ENCODE peak calls at places on chromosomes 4 and X, in eight cellular contexts. One of them, this sample, is unnamed.

GRCh38 chr4:185290656-185291055 is 81.3 kb downstream of the SNX25 start:
- DNase-seq in HCT116: no peak
- DNase-seq in NCI-H1417: no peak
- DNase-seq in DMS79: no peak
- DNase-seq in NAMALWA: no peak
- DNase-seq in mesendoderm: no peak
- DNase-seq in mucosa of gallbladder: no peak
- DNase-seq in uterus: no peak
- DNase-seq in this sample: no peak

GRCh38 chrX:52988985-52989917 is 30.9 kb upstream of the FAM156A start:
- DNase-seq in HCT116: no peak
- DNase-seq in NCI-H1417: no peak
- DNase-seq in DMS79: no peak
- DNase-seq in NAMALWA: no peak
- DNase-seq in mesendoderm: no peak
- DNase-seq in mucosa of gallbladder: no peak
- DNase-seq in uterus: no peak
- DNase-seq in this sample: no peak

GRCh38 chrX:150683536-150684146 is 9.6 kb upstream of the MTMR1 start:
- DNase-seq in HCT116: peak; percentile 12
- DNase-seq in NCI-H1417: peak; percentile 56
- DNase-seq in DMS79: no peak
- DNase-seq in NAMALWA: peak; percentile 72
- DNase-seq in mesendoderm: peak; percentile 63
- DNase-seq in mucosa of gallbladder: no peak
- DNase-seq in uterus: no peak
- DNase-seq in this sample: peak; percentile 27

GRCh38 chr4:23539969-23540368 is 349.9 kb downstream of the PPARGC1A start:
- DNase-seq in HCT116: no peak
- DNase-seq in NCI-H1417: no peak
- DNase-seq in DMS79: no peak
- DNase-seq in NAMALWA: no peak
- DNase-seq in mesendoderm: no peak
- DNase-seq in mucosa of gallbladder: no peak
- DNase-seq in uterus: no peak
- DNase-seq in this sample: no peak

GRCh38 chr4:78949735-78950134 is 10.5 kb upstream of the PAQR3 start:
- DNase-seq in HCT116: no peak
- DNase-seq in NCI-H1417: no peak
- DNase-seq in DMS79: no peak
- DNase-seq in NAMALWA: no peak
- DNase-seq in mesendoderm: no peak
- DNase-seq in mucosa of gallbladder: no peak
- DNase-seq in uterus: no peak
- DNase-seq in this sample: no peak

GRCh38 chr4:16516796-16517413 is 290.6 kb upstream of the TAPT1 start:
- DNase-seq in HCT116: no peak
- DNase-seq in NCI-H1417: peak; percentile 25
- DNase-seq in DMS79: no peak
- DNase-seq in NAMALWA: peak; percentile 74
- DNase-seq in mesendoderm: peak; percentile 69
- DNase-seq in mucosa of gallbladder: peak; percentile 61
- DNase-seq in uterus: peak; percentile 78
- DNase-seq in this sample: peak; percentile 47

GRCh38 chr4:128168701-128169100 is 107.6 kb downstream of the LARP1B start:
- DNase-seq in HCT116: no peak
- DNase-seq in NCI-H1417: no peak
- DNase-seq in DMS79: no peak
- DNase-seq in NAMALWA: no peak
- DNase-seq in mesendoderm: no peak
- DNase-seq in mucosa of gallbladder: no peak
- DNase-seq in uterus: no peak
- DNase-seq in this sample: no peak

GRCh38 chr4:156322592-156322991 is 368.9 kb upstream of the CTSO start:
- DNase-seq in HCT116: peak; percentile 4
- DNase-seq in NCI-H1417: no peak
- DNase-seq in DMS79: no peak
- DNase-seq in NAMALWA: no peak
- DNase-seq in mesendoderm: peak; percentile 8
- DNase-seq in mucosa of gallbladder: no peak
- DNase-seq in uterus: no peak
- DNase-seq in this sample: no peak

GRCh38 chr4:128553665-128554515 is 255.6 kb upstream of the JADE1 start:
- DNase-seq in HCT116: no peak
- DNase-seq in NCI-H1417: peak; percentile 92
- DNase-seq in DMS79: no peak
- DNase-seq in NAMALWA: no peak
- DNase-seq in mesendoderm: no peak
- DNase-seq in mucosa of gallbladder: no peak
- DNase-seq in uterus: no peak
- DNase-seq in this sample: no peak

GRCh38 chr4:1187182-1187581 is 14.8 kb upstream of the SPON2 start:
- DNase-seq in HCT116: no peak
- DNase-seq in NCI-H1417: peak; percentile 6
- DNase-seq in DMS79: no peak
- DNase-seq in NAMALWA: peak; percentile 30
- DNase-seq in mesendoderm: no peak
- DNase-seq in mucosa of gallbladder: no peak
- DNase-seq in uterus: peak; percentile 59
- DNase-seq in this sample: peak; percentile 25

GRCh38 chr4:3523146-3523627 is 9.0 kb downstream of the LRPAP1 start:
- DNase-seq in HCT116: no peak
- DNase-seq in NCI-H1417: no peak
- DNase-seq in DMS79: no peak
- DNase-seq in NAMALWA: no peak
- DNase-seq in mesendoderm: no peak
- DNase-seq in mucosa of gallbladder: no peak
- DNase-seq in uterus: peak; percentile 5
- DNase-seq in this sample: no peak

GRCh38 chrX:47687249-47687648 is 28.3 kb upstream of the UXT start:
- DNase-seq in HCT116: no peak
- DNase-seq in NCI-H1417: peak; percentile 90
- DNase-seq in DMS79: no peak
- DNase-seq in NAMALWA: no peak
- DNase-seq in mesendoderm: no peak
- DNase-seq in mucosa of gallbladder: no peak
- DNase-seq in uterus: no peak
- DNase-seq in this sample: no peak

GRCh38 chr4:165375465-165375864 is 3.3 kb upstream of the CPE start:
- DNase-seq in HCT116: no peak
- DNase-seq in NCI-H1417: no peak
- DNase-seq in DMS79: no peak
- DNase-seq in NAMALWA: no peak
- DNase-seq in mesendoderm: no peak
- DNase-seq in mucosa of gallbladder: no peak
- DNase-seq in uterus: no peak
- DNase-seq in this sample: no peak

GRCh38 chr4:140186651-140187315 is 32.8 kb upstream of the MAML3 start:
- DNase-seq in HCT116: peak; percentile 34
- DNase-seq in NCI-H1417: peak; percentile 43
- DNase-seq in DMS79: no peak
- DNase-seq in NAMALWA: no peak
- DNase-seq in mesendoderm: no peak
- DNase-seq in mucosa of gallbladder: peak; percentile 54
- DNase-seq in uterus: peak; percentile 74
- DNase-seq in this sample: no peak

GRCh38 chr4:3765271-3766206 is 646 bp upstream of the ADRA2C start:
- DNase-seq in HCT116: no peak
- DNase-seq in NCI-H1417: no peak
- DNase-seq in DMS79: no peak
- DNase-seq in NAMALWA: no peak
- DNase-seq in mesendoderm: peak; percentile 79
- DNase-seq in mucosa of gallbladder: peak; percentile 30
- DNase-seq in uterus: peak; percentile 67
- DNase-seq in this sample: peak; percentile 7

GRCh38 chrX:24876782-24877315 is 138.9 kb downstream of the ARX start:
- DNase-seq in HCT116: no peak
- DNase-seq in NCI-H1417: peak; percentile 85
- DNase-seq in DMS79: no peak
- DNase-seq in NAMALWA: no peak
- DNase-seq in mesendoderm: no peak
- DNase-seq in mucosa of gallbladder: no peak
- DNase-seq in uterus: no peak
- DNase-seq in this sample: no peak

GRCh38 chr4:30718889-30719252 is 1.3 kb upstream of the PCDH7 start:
- DNase-seq in HCT116: no peak
- DNase-seq in NCI-H1417: peak; percentile 52
- DNase-seq in DMS79: no peak
- DNase-seq in NAMALWA: no peak
- DNase-seq in mesendoderm: peak; percentile 67
- DNase-seq in mucosa of gallbladder: no peak
- DNase-seq in uterus: peak; percentile 13
- DNase-seq in this sample: no peak

GRCh38 chrX:134883134-134883700 is 107.6 kb upstream of the SMIM10 start:
- DNase-seq in HCT116: no peak
- DNase-seq in NCI-H1417: no peak
- DNase-seq in DMS79: no peak
- DNase-seq in NAMALWA: no peak
- DNase-seq in mesendoderm: no peak
- DNase-seq in mucosa of gallbladder: no peak
- DNase-seq in uterus: no peak
- DNase-seq in this sample: peak; percentile 10

GRCh38 chrX:104136241-104137019 is 20.4 kb downstream of the SLC25A53 start:
- DNase-seq in HCT116: peak; percentile 63
- DNase-seq in NCI-H1417: peak; percentile 93
- DNase-seq in DMS79: peak; percentile 43
- DNase-seq in NAMALWA: peak; percentile 71
- DNase-seq in mesendoderm: peak; percentile 81
- DNase-seq in mucosa of gallbladder: peak; percentile 77
- DNase-seq in uterus: peak; percentile 82
- DNase-seq in this sample: peak; percentile 43